ENCODE peak calls at places on chromosomes 5 and 9, in six cellular contexts. One of them, this sample, is unnamed. For H3K27me3, the result is how much of the 10 kb centered on the place peaks cover.

GRCh38 chr5:117604845-117605244 is 1030.2 kb upstream of the SEMA6A start:
- DNase-seq in GM23338: no peak
- DNase-seq in HL-60: no peak
- DNase-seq in left ventricle myocardium inferior: no peak
- DNase-seq in stomach: no peak
- DNase-seq in IMR-90: peak
- DNase-seq in this sample: no peak

GRCh38 chr9:101705135-101705661 is 33.2 kb downstream of the GRIN3A start:
- DNase-seq in GM23338: peak
- DNase-seq in HL-60: no peak
- DNase-seq in left ventricle myocardium inferior: peak
- DNase-seq in stomach: no peak
- DNase-seq in IMR-90: no peak
- DNase-seq in this sample: no peak

GRCh38 chr9:89891221-89892052 is 286.6 kb downstream of the GADD45G start:
- DNase-seq in GM23338: no peak
- DNase-seq in HL-60: no peak
- DNase-seq in left ventricle myocardium inferior: peak
- DNase-seq in stomach: peak
- DNase-seq in IMR-90: no peak
- DNase-seq in this sample: no peak

GRCh38 chr5:127705120-127705892 is 2.1 kb downstream of the CCDC192 start:
- DNase-seq in GM23338: peak
- DNase-seq in HL-60: no peak
- DNase-seq in left ventricle myocardium inferior: no peak
- DNase-seq in stomach: no peak
- DNase-seq in IMR-90: peak
- DNase-seq in this sample: peak

GRCh38 chr5:104048231-104048630 is 485.6 kb upstream of the NUDT12 start:
- DNase-seq in GM23338: no peak
- DNase-seq in HL-60: no peak
- DNase-seq in left ventricle myocardium inferior: no peak
- DNase-seq in stomach: no peak
- DNase-seq in IMR-90: no peak
- DNase-seq in this sample: no peak

GRCh38 chr5:98455660-98456059 is 317.8 kb upstream of the RGMB start:
- DNase-seq in GM23338: no peak
- DNase-seq in HL-60: no peak
- DNase-seq in left ventricle myocardium inferior: no peak
- DNase-seq in stomach: no peak
- DNase-seq in IMR-90: peak
- DNase-seq in this sample: peak

GRCh38 chr9:94127806-94128205 is 43.5 kb downstream of the PTPDC1 start:
- DNase-seq in GM23338: no peak
- DNase-seq in HL-60: no peak
- DNase-seq in left ventricle myocardium inferior: no peak
- DNase-seq in stomach: no peak
- DNase-seq in IMR-90: no peak
- DNase-seq in this sample: no peak

GRCh38 chr5:98206566-98206965 is 566.9 kb upstream of the RGMB start:
- DNase-seq in GM23338: no peak
- DNase-seq in HL-60: no peak
- DNase-seq in left ventricle myocardium inferior: no peak
- DNase-seq in stomach: no peak
- DNase-seq in IMR-90: no peak
- DNase-seq in this sample: no peak

GRCh38 chr9:14670718-14671117 is 22.5 kb downstream of the ZDHHC21 start:
- DNase-seq in GM23338: no peak
- DNase-seq in HL-60: no peak
- DNase-seq in left ventricle myocardium inferior: no peak
- DNase-seq in stomach: no peak
- DNase-seq in IMR-90: peak
- DNase-seq in this sample: no peak

GRCh38 chr5:11642398-11642797 is 261.8 kb downstream of the CTNND2 start:
- DNase-seq in GM23338: no peak
- DNase-seq in HL-60: no peak
- DNase-seq in left ventricle myocardium inferior: no peak
- DNase-seq in stomach: no peak
- DNase-seq in IMR-90: no peak
- DNase-seq in this sample: no peak

GRCh38 chr5:126603402-126603991 is 2.8 kb downstream of the PHAX start:
- DNase-seq in GM23338: no peak
- DNase-seq in HL-60: no peak
- DNase-seq in left ventricle myocardium inferior: no peak
- DNase-seq in stomach: no peak
- DNase-seq in IMR-90: no peak
- DNase-seq in this sample: no peak

GRCh38 chr9:95764490-95764889 is 111.0 kb upstream of the ERCC6L2 start:
- DNase-seq in GM23338: peak
- DNase-seq in HL-60: no peak
- DNase-seq in left ventricle myocardium inferior: no peak
- DNase-seq in stomach: no peak
- DNase-seq in IMR-90: peak
- DNase-seq in this sample: no peak

GRCh38 chr5:163943546-163943945 is 438.1 kb downstream of the MAT2B start:
- DNase-seq in GM23338: no peak
- DNase-seq in HL-60: no peak
- DNase-seq in left ventricle myocardium inferior: no peak
- DNase-seq in stomach: no peak
- DNase-seq in IMR-90: peak
- DNase-seq in this sample: no peak

GRCh38 chr5:112878760-112879159 is 17.7 kb downstream of the SRP19 start:
- DNase-seq in GM23338: peak
- DNase-seq in HL-60: no peak
- DNase-seq in left ventricle myocardium inferior: no peak
- DNase-seq in stomach: no peak
- DNase-seq in IMR-90: peak
- DNase-seq in this sample: no peak

GRCh38 chr9:101463397-101463796 is 27.8 kb upstream of the ALDOB start:
- DNase-seq in GM23338: no peak
- DNase-seq in HL-60: no peak
- DNase-seq in left ventricle myocardium inferior: no peak
- DNase-seq in stomach: no peak
- DNase-seq in IMR-90: peak
- DNase-seq in this sample: no peak

GRCh38 chr5:127053049-127053448 is 20.3 kb downstream of the C5orf63 start:
- DNase-seq in GM23338: no peak
- DNase-seq in HL-60: no peak
- DNase-seq in left ventricle myocardium inferior: no peak
- DNase-seq in stomach: no peak
- DNase-seq in IMR-90: no peak
- DNase-seq in this sample: no peak

GRCh38 chr5:59034498-59035186 is 451.8 kb downstream of the RAB3C start:
- DNase-seq in GM23338: peak
- DNase-seq in HL-60: no peak
- DNase-seq in left ventricle myocardium inferior: no peak
- DNase-seq in stomach: no peak
- DNase-seq in IMR-90: peak
- DNase-seq in this sample: no peak

GRCh38 chr5:112691758-112692157 is 45.9 kb upstream of the APC start:
- DNase-seq in GM23338: peak
- DNase-seq in HL-60: no peak
- DNase-seq in left ventricle myocardium inferior: no peak
- DNase-seq in stomach: no peak
- DNase-seq in IMR-90: peak
- DNase-seq in this sample: no peak

GRCh38 chr9:79255681-79256080 is 316.1 kb upstream of the TLE4 start:
- DNase-seq in GM23338: no peak
- DNase-seq in HL-60: no peak
- DNase-seq in left ventricle myocardium inferior: no peak
- DNase-seq in stomach: no peak
- DNase-seq in IMR-90: no peak
- DNase-seq in this sample: no peak

GRCh38 chr9:79257671-79258410 is 313.9 kb upstream of the TLE4 start:
- DNase-seq in GM23338: peak
- DNase-seq in HL-60: no peak
- DNase-seq in left ventricle myocardium inferior: no peak
- DNase-seq in stomach: no peak
- DNase-seq in IMR-90: no peak
- DNase-seq in this sample: no peak

GRCh38 chr9:79257215-79257614 is 314.6 kb upstream of the TLE4 start:
- DNase-seq in GM23338: peak
- DNase-seq in HL-60: no peak
- DNase-seq in left ventricle myocardium inferior: no peak
- DNase-seq in stomach: no peak
- DNase-seq in IMR-90: no peak
- DNase-seq in this sample: no peak

GRCh38 chr9:79256691-79257213 is 315.0 kb upstream of the TLE4 start:
- DNase-seq in GM23338: peak
- DNase-seq in HL-60: no peak
- DNase-seq in left ventricle myocardium inferior: no peak
- DNase-seq in stomach: no peak
- DNase-seq in IMR-90: peak
- DNase-seq in this sample: no peak

DNA sequence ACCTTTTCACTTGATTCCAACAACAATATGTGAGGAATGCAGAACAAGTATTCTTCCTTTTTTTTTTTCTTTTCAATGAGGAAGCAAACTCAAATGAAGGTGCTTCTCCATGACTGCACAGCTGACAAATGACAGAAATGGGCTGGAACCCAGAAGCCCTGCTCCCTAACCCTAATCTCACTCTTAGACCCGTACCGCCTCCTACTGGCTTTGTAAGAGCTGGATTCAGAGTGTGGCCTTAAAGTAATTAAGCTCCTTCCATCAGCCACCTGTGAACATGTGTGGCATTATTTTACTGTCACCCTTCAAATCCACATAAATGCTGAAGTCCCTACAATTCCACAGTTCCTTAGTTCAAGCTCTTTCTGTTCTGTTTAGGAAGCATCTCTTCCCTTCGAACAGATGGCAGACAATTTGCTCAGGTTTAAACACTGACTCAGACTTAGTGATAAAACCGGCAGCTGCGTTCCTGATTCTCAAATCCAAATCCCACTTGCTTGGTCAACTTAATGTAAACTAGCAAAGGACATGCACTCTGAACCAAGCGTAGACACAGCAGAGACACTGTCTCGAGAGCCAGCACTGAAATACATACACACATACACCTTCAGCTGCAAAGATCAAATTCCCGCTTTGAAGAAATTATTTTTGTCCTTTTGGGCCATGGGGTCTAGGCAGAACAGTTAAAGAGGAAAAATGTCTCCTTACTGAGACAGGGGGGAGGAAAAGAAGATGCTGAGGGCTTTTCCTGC is 316.7 kb upstream of the TLE4 start:
- DNase-seq in GM23338: peak
- DNase-seq in HL-60: no peak
- DNase-seq in left ventricle myocardium inferior: no peak
- DNase-seq in stomach: no peak
- DNase-seq in IMR-90: peak
- DNase-seq in this sample: peak
- H3K27me3 ChIP-seq in GM23338: under half
- H3K27me3 ChIP-seq in HL-60: under half
- H3K27me3 ChIP-seq in left ventricle myocardium inferior: under half
- H3K27me3 ChIP-seq in stomach: under half
- H3K27me3 ChIP-seq in IMR-90: under half
- H3K27me3 ChIP-seq in this sample: under half

GRCh38 chr9:107019216-107019615 is 156.2 kb downstream of the ZNF462 start:
- DNase-seq in GM23338: no peak
- DNase-seq in HL-60: no peak
- DNase-seq in left ventricle myocardium inferior: no peak
- DNase-seq in stomach: no peak
- DNase-seq in IMR-90: peak
- DNase-seq in this sample: no peak

GRCh38 chr9:107024193-107024592 is 161.2 kb downstream of the ZNF462 start:
- DNase-seq in GM23338: no peak
- DNase-seq in HL-60: no peak
- DNase-seq in left ventricle myocardium inferior: no peak
- DNase-seq in stomach: no peak
- DNase-seq in IMR-90: no peak
- DNase-seq in this sample: no peak

GRCh38 chr9:107016383-107016782 is 153.4 kb downstream of the ZNF462 start:
- DNase-seq in GM23338: no peak
- DNase-seq in HL-60: no peak
- DNase-seq in left ventricle myocardium inferior: no peak
- DNase-seq in stomach: no peak
- DNase-seq in IMR-90: no peak
- DNase-seq in this sample: no peak

DNA sequence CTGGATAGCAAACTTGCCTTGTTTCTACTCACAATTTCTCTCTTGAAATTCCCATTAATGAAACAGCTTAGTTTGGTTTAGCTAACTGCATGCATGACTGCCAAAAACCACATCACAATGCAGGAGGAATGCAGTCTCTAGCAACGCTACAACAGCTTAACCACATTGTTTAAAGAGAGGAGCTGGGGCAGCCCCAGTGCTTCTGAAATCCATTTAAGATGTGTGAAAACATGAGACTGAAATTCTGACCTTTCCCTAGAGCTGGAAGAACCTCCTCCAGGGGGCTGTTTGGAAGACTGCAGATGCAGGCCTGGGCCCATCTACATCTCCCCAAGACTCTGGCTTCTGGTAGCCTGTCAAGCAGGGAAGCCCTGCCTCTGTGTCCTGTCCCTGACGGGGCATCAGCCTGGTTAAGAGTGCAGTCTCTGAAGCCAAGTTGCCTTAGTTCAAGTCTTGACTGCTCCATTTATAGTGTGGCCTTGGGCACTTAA is 157.1 kb downstream of the ZNF462 start:
- DNase-seq in GM23338: peak
- DNase-seq in HL-60: no peak
- DNase-seq in left ventricle myocardium inferior: no peak
- DNase-seq in stomach: no peak
- DNase-seq in IMR-90: peak
- DNase-seq in this sample: peak
- TF ChIP-seq CTCF in GM23338: no peak
- TF ChIP-seq CTCF in HL-60: no peak
- TF ChIP-seq CTCF in left ventricle myocardium inferior: no peak
- TF ChIP-seq CTCF in stomach: no peak
- TF ChIP-seq CTCF in IMR-90: no peak
- TF ChIP-seq CTCF in this sample: peak

GRCh38 chr5:134118212-134118611 is 3.7 kb downstream of the TCF7 start:
- DNase-seq in GM23338: no peak
- DNase-seq in HL-60: no peak
- DNase-seq in left ventricle myocardium inferior: no peak
- DNase-seq in stomach: no peak
- DNase-seq in IMR-90: no peak
- DNase-seq in this sample: no peak
- H3K27me3 ChIP-seq in GM23338: under half
- H3K27me3 ChIP-seq in HL-60: under half
- H3K27me3 ChIP-seq in left ventricle myocardium inferior: under half
- H3K27me3 ChIP-seq in stomach: under half
- H3K27me3 ChIP-seq in IMR-90: under half
- H3K27me3 ChIP-seq in this sample: under half

DNA sequence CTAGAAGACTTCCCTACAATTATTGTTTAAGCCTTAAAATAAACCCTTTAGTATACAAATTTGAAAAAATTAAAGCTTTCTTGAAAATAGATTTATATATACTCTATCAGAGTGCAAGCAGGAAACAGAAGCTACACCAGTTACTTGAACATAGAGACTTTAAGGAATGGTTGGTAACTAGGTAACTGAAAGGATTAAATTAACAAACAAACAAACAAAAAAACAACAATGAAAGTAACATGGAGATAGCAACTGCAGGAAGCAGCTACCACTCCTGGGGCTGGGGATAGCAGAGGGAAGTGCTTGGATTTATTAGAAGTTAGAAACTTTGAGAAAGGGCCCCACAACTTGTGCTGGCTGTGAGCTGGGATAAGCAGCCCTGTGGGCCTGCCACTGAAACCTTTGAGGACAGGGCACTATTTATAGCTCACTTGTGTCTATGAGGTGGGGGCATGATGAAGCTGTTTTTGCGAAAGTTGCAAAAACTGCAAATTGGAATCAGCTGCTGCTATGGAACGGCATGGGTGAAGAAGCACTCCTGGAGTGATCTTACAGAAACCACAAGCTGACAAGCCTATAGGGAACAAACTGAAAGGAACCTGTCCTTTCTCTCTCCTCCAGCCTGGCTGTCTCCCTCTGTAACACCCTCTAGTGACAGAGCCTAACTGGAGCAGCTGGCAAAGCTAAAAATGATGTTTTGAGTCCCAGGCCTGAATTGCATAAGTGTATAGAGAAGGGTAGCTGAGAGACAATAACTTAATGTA is 91.3 kb upstream of the RANBP6 start:
- DNase-seq in GM23338: peak
- DNase-seq in HL-60: peak
- DNase-seq in left ventricle myocardium inferior: no peak
- DNase-seq in stomach: no peak
- DNase-seq in IMR-90: peak
- DNase-seq in this sample: no peak
- TF ChIP-seq CTCF in GM23338: peak
- TF ChIP-seq CTCF in HL-60: peak
- TF ChIP-seq CTCF in left ventricle myocardium inferior: peak
- TF ChIP-seq CTCF in stomach: no peak
- TF ChIP-seq CTCF in IMR-90: no peak
- TF ChIP-seq CTCF in this sample: peak